ENCODE peak calls at places on chromosomes 7 and 10, in seven cellular contexts. Q is NCI-H1092, S is IMR-90, L is NCI-H510A treated with DMSO at 0.1 percent for 48 hours, R is Panc1, W is upper lobe of right lung, J is AG08396. P is an unnamed sample.

GRCh38 chr10:119336599-119336998 is 129.2 kb downstream of the GRK5 start:
- DNase-seq in W (no peak), J (no peak), L (no peak), S (no peak), R (no peak), Q (no peak), P (no peak)

GRCh38 chr7:94348142-94348541 is 46.6 kb upstream of the COL1A2 start:
- DNase-seq in W (no peak), S (peak), J (peak), L (no peak), Q (no peak), R (no peak), P (peak)

GRCh38 chr7:113715981-113716870 is 202.6 kb downstream of the PPP1R3A start:
- DNase-seq in J (no peak), R (no peak), Q (no peak), L (no peak), W (no peak), S (no peak), P (no peak)

GRCh38 chr10:98172073-98172472 is 37.6 kb downstream of the R3HCC1L start:
- DNase-seq in R (no peak), S (no peak), J (no peak), Q (no peak), L (no peak), W (no peak), P (peak)

GRCh38 chr10:69901623-69902505 is 100.2 kb downstream of the COL13A1 start:
- DNase-seq in L (peak), S (peak), J (peak), W (peak), Q (no peak), R (no peak), P (peak)

GRCh38 chr7:72785166-72785955 is 42.6 kb downstream of the TYW1B start:
- DNase-seq in L (no peak), R (no peak), S (peak), J (no peak), Q (no peak), W (no peak), P (peak)

GRCh38 chr10:127979017-127979416 is 72.1 kb downstream of the PTPRE start:
- DNase-seq in J (no peak), R (no peak), S (no peak), W (no peak), L (no peak), Q (no peak), P (no peak)

GRCh38 chr7:73717991-73718405 is 1.5 kb downstream of the STX1A start:
- DNase-seq in W (no peak), S (peak), Q (no peak), L (no peak), R (peak), J (peak), P (peak)

GRCh38 chr7:113175525-113176097 is 57.3 kb upstream of the SMIM30 start:
- DNase-seq in S (peak), R (no peak), L (no peak), Q (no peak), W (no peak), J (no peak), P (no peak)

GRCh38 chr10:61779950-61780659 is 117.4 kb downstream of the CABCOCO1 start:
- DNase-seq in Q (no peak), S (peak), W (no peak), R (no peak), J (peak), L (no peak), P (peak)

GRCh38 chr10:55500931-55501559 is 700.0 kb upstream of the PCDH15 start:
- DNase-seq in L (no peak), Q (no peak), J (no peak), W (no peak), S (no peak), R (peak), P (peak)

GRCh38 chr7:27066148-27066547 is 29.7 kb downstream of the HOXA1 start:
- DNase-seq in L (no peak), S (peak), J (no peak), Q (no peak), W (no peak), R (peak), P (peak)

GRCh38 chr10:24150853-24151252 is 58.1 kb upstream of the KIAA1217 start:
- DNase-seq in W (no peak), S (no peak), R (no peak), J (no peak), L (no peak), Q (no peak), P (no peak)

P was measured in GM03348.